ENCODE peak calls at places on chromosomes 5 and 9, in four cellular contexts. One of them, this sample, is unnamed. For H3K36me3, the result is how much of the 10 kb centered on the place peaks cover.

GRCh38 chr5:58069846-58070245 is 390.0 kb downstream of the PLK2 start:
- DNase-seq in left ventricle myocardium inferior: no peak
- DNase-seq in aorta: no peak
- DNase-seq in heart left ventricle: no peak
- DNase-seq in this sample: no peak

GRCh38 chr5:119411291-119411934 is 40.9 kb upstream of the HSD17B4 start:
- DNase-seq in left ventricle myocardium inferior: no peak
- DNase-seq in aorta: no peak
- DNase-seq in heart left ventricle: no peak
- DNase-seq in this sample: no peak

GRCh38 chr9:36268007-36268427 is 9.8 kb upstream of the GNE start:
- DNase-seq in left ventricle myocardium inferior: no peak
- DNase-seq in aorta: no peak
- DNase-seq in heart left ventricle: no peak
- DNase-seq in this sample: no peak

GRCh38 chr9:3664044-3664443 is 138.2 kb upstream of the RFX3 start:
- DNase-seq in left ventricle myocardium inferior: no peak
- DNase-seq in heart left ventricle: no peak
- DNase-seq in aorta: no peak
- DNase-seq in this sample: no peak

GRCh38 chr9:136403915-136404800 is 4.2 kb upstream of the SNAPC4 start:
- DNase-seq in aorta: no peak
- DNase-seq in left ventricle myocardium inferior: no peak
- DNase-seq in heart left ventricle: no peak
- DNase-seq in this sample: peak

GRCh38 chr9:121984726-121985402 is 108.2 kb downstream of the TTLL11 start:
- DNase-seq in heart left ventricle: no peak
- DNase-seq in left ventricle myocardium inferior: no peak
- DNase-seq in aorta: no peak
- DNase-seq in this sample: no peak

GRCh38 chr9:1870915-1871314 is 144.2 kb upstream of the SMARCA2 start:
- DNase-seq in heart left ventricle: no peak
- DNase-seq in aorta: no peak
- DNase-seq in left ventricle myocardium inferior: no peak
- DNase-seq in this sample: no peak

GRCh38 chr9:121227867-121228266 is 26.2 kb upstream of the RAB14 start:
- DNase-seq in left ventricle myocardium inferior: no peak
- DNase-seq in aorta: no peak
- DNase-seq in heart left ventricle: no peak
- DNase-seq in this sample: no peak

GRCh38 chr5:9739135-9739534 is 109.0 kb upstream of the TAS2R1 start:
- DNase-seq in heart left ventricle: no peak
- DNase-seq in aorta: no peak
- DNase-seq in left ventricle myocardium inferior: no peak
- DNase-seq in this sample: no peak

GRCh38 chr9:69392826-69393225 is 67.8 kb downstream of the ENTREP1 start:
- DNase-seq in left ventricle myocardium inferior: no peak
- DNase-seq in heart left ventricle: no peak
- DNase-seq in aorta: no peak
- DNase-seq in this sample: no peak

GRCh38 chr5:96148376-96148775 is 186.7 kb upstream of the ELL2 start:
- DNase-seq in aorta: no peak
- DNase-seq in left ventricle myocardium inferior: no peak
- DNase-seq in heart left ventricle: no peak
- DNase-seq in this sample: no peak

GRCh38 chr5:91219803-91220371 is 163.2 kb downstream of the ARRDC3 start:
- DNase-seq in heart left ventricle: no peak
- DNase-seq in aorta: no peak
- DNase-seq in left ventricle myocardium inferior: no peak
- DNase-seq in this sample: no peak

GRCh38 chr5:66382152-66382551 is 214.0 kb upstream of the MAST4 start:
- DNase-seq in heart left ventricle: no peak
- DNase-seq in left ventricle myocardium inferior: no peak
- DNase-seq in aorta: no peak
- DNase-seq in this sample: no peak

GRCh38 chr9:104992696-104993095 is 64.7 kb upstream of the ABCA1 start:
- DNase-seq in heart left ventricle: no peak
- DNase-seq in aorta: no peak
- DNase-seq in left ventricle myocardium inferior: no peak
- DNase-seq in this sample: no peak

GRCh38 chr9:69104830-69105527 is 69.1 kb upstream of the TJP2 start:
- DNase-seq in aorta: no peak
- DNase-seq in left ventricle myocardium inferior: no peak
- DNase-seq in heart left ventricle: no peak
- DNase-seq in this sample: no peak

GRCh38 chr5:161498531-161498930 is 48.0 kb downstream of the GABRB2 start:
- DNase-seq in left ventricle myocardium inferior: no peak
- DNase-seq in heart left ventricle: no peak
- DNase-seq in aorta: no peak
- DNase-seq in this sample: no peak

GRCh38 chr9:96185518-96186156 is 116.3 kb downstream of the HSD17B3 start:
- DNase-seq in heart left ventricle: no peak
- DNase-seq in aorta: no peak
- DNase-seq in left ventricle myocardium inferior: no peak
- DNase-seq in this sample: no peak

GRCh38 chr5:173075137-173075868 is 19.2 kb downstream of the CREBRF start:
- DNase-seq in aorta: no peak
- DNase-seq in left ventricle myocardium inferior: no peak
- DNase-seq in heart left ventricle: no peak
- DNase-seq in this sample: no peak

GRCh38 chr5:56848206-56848605 is 32.9 kb downstream of the MAP3K1 start:
- DNase-seq in left ventricle myocardium inferior: no peak
- DNase-seq in aorta: no peak
- DNase-seq in heart left ventricle: no peak
- DNase-seq in this sample: no peak

GRCh38 chr9:92188969-92189781 is 74.0 kb upstream of the SPTLC1 start:
- DNase-seq in left ventricle myocardium inferior: no peak
- DNase-seq in aorta: no peak
- DNase-seq in heart left ventricle: no peak
- DNase-seq in this sample: no peak

GRCh38 chr5:152329896-152330295 is 75.2 kb downstream of the NMUR2 start:
- DNase-seq in aorta: no peak
- DNase-seq in heart left ventricle: no peak
- DNase-seq in left ventricle myocardium inferior: no peak
- DNase-seq in this sample: no peak

GRCh38 chr9:134869554-134870310 is 10.9 kb upstream of the FCN2 start:
- DNase-seq in aorta: no peak
- DNase-seq in heart left ventricle: no peak
- DNase-seq in left ventricle myocardium inferior: no peak
- DNase-seq in this sample: no peak

GRCh38 chr5:66981705-66982387 is 214.8 kb downstream of the CD180 start:
- DNase-seq in heart left ventricle: no peak
- DNase-seq in aorta: no peak
- DNase-seq in left ventricle myocardium inferior: no peak
- DNase-seq in this sample: no peak

GRCh38 chr5:173663810-173664526 is 47.5 kb upstream of the BOD1 start:
- DNase-seq in heart left ventricle: peak
- DNase-seq in left ventricle myocardium inferior: peak
- DNase-seq in aorta: peak
- DNase-seq in this sample: no peak

GRCh38 chr5:151683936-151684586 is 2.7 kb downstream of the SPARC start:
- DNase-seq in aorta: no peak
- DNase-seq in heart left ventricle: no peak
- DNase-seq in left ventricle myocardium inferior: no peak
- DNase-seq in this sample: no peak

GRCh38 chr5:149439899-149440655 is 61.0 kb upstream of the IL17B start:
- DNase-seq in heart left ventricle: no peak
- DNase-seq in aorta: no peak
- DNase-seq in left ventricle myocardium inferior: no peak
- DNase-seq in this sample: no peak

GRCh38 chr5:59099270-59099994 is 516.6 kb downstream of the RAB3C start:
- DNase-seq in aorta: no peak
- DNase-seq in left ventricle myocardium inferior: no peak
- DNase-seq in heart left ventricle: no peak
- DNase-seq in this sample: peak

GRCh38 chr9:101707708-101708107 is 30.7 kb downstream of the GRIN3A start:
- DNase-seq in heart left ventricle: no peak
- DNase-seq in aorta: no peak
- DNase-seq in left ventricle myocardium inferior: no peak
- DNase-seq in this sample: no peak

GRCh38 chr9:129413537-129414376 is 207.1 kb downstream of the C9orf50 start:
- DNase-seq in heart left ventricle: peak
- DNase-seq in aorta: peak
- DNase-seq in left ventricle myocardium inferior: peak
- DNase-seq in this sample: peak
- H3K27ac ChIP-seq in heart left ventricle: peak
- H3K27ac ChIP-seq in aorta: peak
- H3K27ac ChIP-seq in left ventricle myocardium inferior: peak
- H3K27ac ChIP-seq in this sample: peak

GRCh38 chr9:19493845-19494244 is 85.0 kb downstream of the ACER2 start:
- DNase-seq in left ventricle myocardium inferior: no peak
- DNase-seq in heart left ventricle: no peak
- DNase-seq in aorta: no peak
- DNase-seq in this sample: no peak
- H3K4me3 ChIP-seq in left ventricle myocardium inferior: peak
- H3K4me3 ChIP-seq in heart left ventricle: peak
- H3K4me3 ChIP-seq in aorta: no peak
- H3K4me3 ChIP-seq in this sample: no peak

GRCh38 chr5:142970440-142970788 is 200.2 kb downstream of the ARHGAP26 start:
- DNase-seq in heart left ventricle: no peak
- DNase-seq in left ventricle myocardium inferior: no peak
- DNase-seq in aorta: no peak
- DNase-seq in this sample: no peak
- H3K36me3 ChIP-seq in heart left ventricle: under half
- H3K36me3 ChIP-seq in left ventricle myocardium inferior: under half
- H3K36me3 ChIP-seq in aorta: under half
- H3K36me3 ChIP-seq in this sample: under half

DNA sequence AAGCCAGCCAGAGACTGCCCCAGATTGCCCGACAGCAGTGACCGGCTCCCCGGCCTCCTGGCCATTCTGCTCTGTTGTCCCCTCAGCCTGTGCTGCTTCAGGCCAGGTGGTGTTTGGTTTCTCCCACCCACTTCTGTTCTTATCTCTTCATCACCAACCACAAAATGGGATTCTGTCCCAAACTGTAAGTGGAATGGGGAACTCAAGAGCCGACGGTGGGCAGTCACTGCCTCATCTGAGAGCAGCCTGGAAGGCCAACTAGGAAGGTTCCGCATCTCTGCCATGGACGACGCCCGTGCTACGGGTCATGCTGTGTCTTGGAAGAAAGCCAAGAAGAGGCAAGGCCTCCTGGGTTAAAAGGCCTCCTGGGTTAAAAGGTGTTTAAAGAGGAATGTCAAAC is 219.0 kb upstream of the PIK3R1 start:
- DNase-seq in left ventricle myocardium inferior: no peak
- DNase-seq in heart left ventricle: no peak
- DNase-seq in aorta: no peak
- DNase-seq in this sample: no peak
- H3K27ac ChIP-seq in left ventricle myocardium inferior: no peak
- H3K27ac ChIP-seq in heart left ventricle: no peak
- H3K27ac ChIP-seq in aorta: no peak
- H3K27ac ChIP-seq in this sample: no peak

DNA sequence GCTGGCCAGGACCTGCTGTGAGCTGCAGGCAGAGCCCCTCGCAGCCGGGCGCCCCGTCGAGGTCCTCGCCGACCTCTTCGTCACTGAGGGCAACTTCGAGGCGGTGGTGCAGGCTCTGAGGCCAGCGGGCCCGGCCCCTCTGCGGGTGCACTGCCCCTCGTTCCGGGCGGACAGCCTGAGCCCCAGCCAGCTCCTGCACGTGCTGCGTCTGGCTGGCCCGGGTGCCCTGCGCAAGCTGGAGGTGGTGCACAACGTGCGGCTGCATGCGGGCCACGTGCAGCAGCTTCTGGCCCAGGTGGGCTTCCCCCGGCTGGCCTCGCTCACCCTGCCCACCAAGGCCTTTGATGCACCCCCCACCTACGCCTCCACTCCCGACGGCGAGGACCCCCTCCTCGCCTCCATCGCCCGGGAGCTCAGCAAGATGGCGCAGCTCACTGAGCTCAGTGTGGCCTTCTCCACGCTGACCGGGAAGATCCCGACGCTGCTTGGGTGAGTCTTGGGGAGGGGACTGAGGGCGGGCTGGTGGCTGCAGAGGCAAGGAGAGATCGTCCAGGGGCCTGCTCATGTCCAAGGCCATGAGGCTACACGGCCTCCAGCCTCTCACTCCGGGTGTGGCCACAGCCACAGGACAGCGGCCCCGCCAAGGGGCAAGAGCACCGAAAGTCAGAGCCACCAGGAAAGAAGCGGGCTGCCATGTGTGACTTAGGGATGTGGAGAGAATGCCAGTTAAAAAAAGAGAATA is 825 bp downstream of the LRRC14B start:
- DNase-seq in left ventricle myocardium inferior: no peak
- DNase-seq in heart left ventricle: no peak
- DNase-seq in aorta: peak
- DNase-seq in this sample: no peak
- H3K4me3 ChIP-seq in left ventricle myocardium inferior: peak
- H3K4me3 ChIP-seq in heart left ventricle: peak
- H3K4me3 ChIP-seq in aorta: no peak
- H3K4me3 ChIP-seq in this sample: no peak

DNA sequence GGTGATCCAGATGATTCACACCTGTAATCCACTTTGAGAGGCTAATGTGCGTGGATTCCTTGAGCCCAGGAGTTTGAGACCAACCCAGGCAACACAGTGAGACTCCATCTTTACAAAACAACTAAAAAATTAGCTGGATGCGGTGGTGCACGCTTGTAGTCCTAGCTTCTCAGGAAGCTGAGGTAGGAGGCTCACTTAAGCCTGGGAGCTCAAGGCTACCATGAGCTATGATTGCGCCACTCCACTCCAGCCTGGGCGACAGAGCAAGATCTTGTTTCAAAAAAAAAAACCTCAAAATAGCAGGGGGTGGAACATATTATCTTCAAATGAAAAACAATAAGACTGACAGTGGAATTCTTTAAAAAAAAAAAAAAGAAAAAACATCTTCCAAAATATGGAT is 59.0 kb downstream of the PCDHGC5 start:
- DNase-seq in left ventricle myocardium inferior: no peak
- DNase-seq in heart left ventricle: no peak
- DNase-seq in aorta: no peak
- DNase-seq in this sample: no peak
- H3K36me3 ChIP-seq in left ventricle myocardium inferior: under half
- H3K36me3 ChIP-seq in heart left ventricle: under half
- H3K36me3 ChIP-seq in aorta: under half
- H3K36me3 ChIP-seq in this sample: under half

DNA sequence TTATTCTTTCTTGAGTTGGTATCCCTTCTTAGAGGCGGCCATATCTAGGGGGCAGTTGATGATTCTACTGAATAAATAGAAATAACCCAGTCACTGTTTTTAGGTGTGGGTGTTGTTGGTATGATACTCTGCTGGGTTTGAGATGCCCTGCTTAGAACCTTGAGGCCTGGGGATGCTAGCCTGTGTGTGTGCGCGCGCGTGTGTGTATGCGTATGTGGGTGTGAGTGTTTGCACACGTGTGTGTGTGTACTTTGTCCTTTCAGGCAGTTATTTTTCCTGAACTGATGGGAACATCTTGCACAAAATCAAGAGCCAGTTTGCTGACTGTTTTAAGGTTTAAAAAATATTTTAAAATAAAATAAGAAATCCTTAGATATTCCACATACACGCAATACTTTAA is 3.3 kb downstream of the SLC28A3 start:
- DNase-seq in left ventricle myocardium inferior: no peak
- DNase-seq in aorta: no peak
- DNase-seq in heart left ventricle: no peak
- DNase-seq in this sample: no peak
- H3K27ac ChIP-seq in left ventricle myocardium inferior: no peak
- H3K27ac ChIP-seq in aorta: no peak
- H3K27ac ChIP-seq in heart left ventricle: no peak
- H3K27ac ChIP-seq in this sample: no peak

This sample was measured in effector memory CD4-positive, alpha-beta T cell.